ENCODE peak calls at places on chromosomes 4 and X, in four cellular contexts. One of them, this sample, is unnamed.

GRCh38 chrX:22300130-22300529 is 27.4 kb downstream of the CBLL2 start:
- DNase-seq in SK-N-SH: peak; percentile 19
- DNase-seq in PC-3: peak; percentile 75
- DNase-seq in neural progenitor cell: no peak
- DNase-seq in this sample: peak; percentile 73

GRCh38 chr4:121034010-121034409 is 38.3 kb downstream of the NDNF start:
- DNase-seq in neural progenitor cell: no peak
- DNase-seq in SK-N-SH: no peak
- DNase-seq in PC-3: no peak
- DNase-seq in this sample: no peak

GRCh38 chr4:915595-915994 is 16.5 kb downstream of the GAK start:
- DNase-seq in neural progenitor cell: no peak
- DNase-seq in PC-3: no peak
- DNase-seq in SK-N-SH: no peak
- DNase-seq in this sample: no peak

GRCh38 chr4:142815834-142816233 is 30.3 kb downstream of the INPP4B start:
- DNase-seq in SK-N-SH: no peak
- DNase-seq in PC-3: peak; percentile 62
- DNase-seq in neural progenitor cell: no peak
- DNase-seq in this sample: no peak

GRCh38 chrX:23435575-23435974 is 100.9 kb downstream of the PTCHD1 start:
- DNase-seq in neural progenitor cell: no peak
- DNase-seq in PC-3: no peak
- DNase-seq in SK-N-SH: no peak
- DNase-seq in this sample: no peak

GRCh38 chr4:127622923-127623754 is 9.6 kb upstream of the INTU start:
- DNase-seq in SK-N-SH: peak; percentile 82
- DNase-seq in PC-3: no peak
- DNase-seq in neural progenitor cell: peak; percentile 87
- DNase-seq in this sample: no peak

GRCh38 chr4:90127706-90128345 is 632 bp downstream of the CCSER1 start:
- DNase-seq in PC-3: peak; percentile 25
- DNase-seq in SK-N-SH: peak; percentile 72
- DNase-seq in neural progenitor cell: peak; percentile 71
- DNase-seq in this sample: peak; percentile 44

GRCh38 chr4:140718240-140718639 is 37.9 kb downstream of the TBC1D9 start:
- DNase-seq in neural progenitor cell: no peak
- DNase-seq in SK-N-SH: no peak
- DNase-seq in PC-3: no peak
- DNase-seq in this sample: no peak

GRCh38 chr4:4651811-4652609 is 110.2 kb upstream of the STX18 start:
- DNase-seq in SK-N-SH: no peak
- DNase-seq in PC-3: no peak
- DNase-seq in neural progenitor cell: peak; percentile 83
- DNase-seq in this sample: no peak

GRCh38 chr4:138190452-138190858 is 51.7 kb downstream of the SLC7A11 start:
- DNase-seq in neural progenitor cell: no peak
- DNase-seq in SK-N-SH: no peak
- DNase-seq in PC-3: no peak
- DNase-seq in this sample: peak; percentile 11

GRCh38 chr4:145154573-145154972 is 25.8 kb downstream of the OTUD4 start:
- DNase-seq in SK-N-SH: no peak
- DNase-seq in PC-3: peak; percentile 47
- DNase-seq in neural progenitor cell: peak; percentile 50
- DNase-seq in this sample: peak; percentile 61

GRCh38 chr4:120517966-120518365 is 404.6 kb downstream of the PRDM5 start:
- DNase-seq in PC-3: peak; percentile 85
- DNase-seq in neural progenitor cell: no peak
- DNase-seq in SK-N-SH: peak; percentile 9
- DNase-seq in this sample: no peak

GRCh38 chrX:29653721-29654120 is 561.6 kb upstream of the MAGEB2 start:
- DNase-seq in SK-N-SH: no peak
- DNase-seq in PC-3: no peak
- DNase-seq in neural progenitor cell: no peak
- DNase-seq in this sample: no peak

GRCh38 chr4:39067451-39067850 is 5.4 kb downstream of the KLHL5 start:
- DNase-seq in PC-3: no peak
- DNase-seq in neural progenitor cell: no peak
- DNase-seq in SK-N-SH: no peak
- DNase-seq in this sample: no peak

GRCh38 chrX:133005616-133006015 is 47.2 kb upstream of the HS6ST2 start:
- DNase-seq in PC-3: no peak
- DNase-seq in SK-N-SH: no peak
- DNase-seq in neural progenitor cell: no peak
- DNase-seq in this sample: no peak

GRCh38 chr4:139015948-139016451 is 419 bp downstream of the NOCT start:
- DNase-seq in neural progenitor cell: no peak
- DNase-seq in SK-N-SH: no peak
- DNase-seq in PC-3: no peak
- DNase-seq in this sample: peak; percentile 66

GRCh38 chr4:26434030-26434639 is 56.1 kb downstream of the CCKAR start:
- DNase-seq in PC-3: no peak
- DNase-seq in SK-N-SH: no peak
- DNase-seq in neural progenitor cell: no peak
- DNase-seq in this sample: no peak

GRCh38 chr4:165965503-165965902 is 92.5 kb downstream of the TLL1 start:
- DNase-seq in SK-N-SH: no peak
- DNase-seq in neural progenitor cell: no peak
- DNase-seq in PC-3: peak; percentile 68
- DNase-seq in this sample: no peak

GRCh38 chr4:133152330-133152791 is 3.3 kb downstream of the PCDH10 start:
- DNase-seq in PC-3: no peak
- DNase-seq in SK-N-SH: no peak
- DNase-seq in neural progenitor cell: peak; percentile 46
- DNase-seq in this sample: no peak

GRCh38 chrX:81120270-81120935 is 81.3 kb downstream of the HMGN5 start:
- DNase-seq in neural progenitor cell: no peak
- DNase-seq in SK-N-SH: no peak
- DNase-seq in PC-3: no peak
- DNase-seq in this sample: peak; percentile 12

GRCh38 chrX:49192722-49193328 is 6.7 kb upstream of the PRICKLE3 start:
- DNase-seq in neural progenitor cell: peak; percentile 60
- DNase-seq in PC-3: peak; percentile 41
- DNase-seq in SK-N-SH: no peak
- DNase-seq in this sample: peak; percentile 32

GRCh38 chr4:184280591-184281071 is 63.0 kb upstream of the ENPP6 start:
- DNase-seq in PC-3: no peak
- DNase-seq in neural progenitor cell: no peak
- DNase-seq in SK-N-SH: no peak
- DNase-seq in this sample: peak; percentile 96

GRCh38 chr4:94895081-94895480 is 137.3 kb downstream of the BMPR1B start:
- DNase-seq in SK-N-SH: no peak
- DNase-seq in neural progenitor cell: no peak
- DNase-seq in PC-3: no peak
- DNase-seq in this sample: no peak

GRCh38 chr4:109026588-109026987 is 263.7 kb upstream of the ETNPPL start:
- DNase-seq in SK-N-SH: no peak
- DNase-seq in neural progenitor cell: no peak
- DNase-seq in PC-3: no peak
- DNase-seq in this sample: no peak

GRCh38 chr4:48138936-48139335 is 4.9 kb upstream of the TXK start:
- DNase-seq in PC-3: no peak
- DNase-seq in SK-N-SH: no peak
- DNase-seq in neural progenitor cell: no peak
- DNase-seq in this sample: peak; percentile 82

GRCh38 chrX:115029869-115030564 is 12.6 kb upstream of the IL13RA2 start:
- DNase-seq in neural progenitor cell: no peak
- DNase-seq in PC-3: no peak
- DNase-seq in SK-N-SH: no peak
- DNase-seq in this sample: no peak

GRCh38 chr4:144967161-144967560 is 130.8 kb downstream of the ANAPC10 start:
- DNase-seq in neural progenitor cell: no peak
- DNase-seq in PC-3: peak; percentile 43
- DNase-seq in SK-N-SH: no peak
- DNase-seq in this sample: peak; percentile 91

GRCh38 chrX:75781618-75782017 is 3.4 kb downstream of the MAGEE2 start:
- DNase-seq in neural progenitor cell: peak; percentile 15
- DNase-seq in PC-3: no peak
- DNase-seq in SK-N-SH: peak; percentile 34
- DNase-seq in this sample: no peak

GRCh38 chr4:55358246-55358645 is 12.2 kb downstream of the SRD5A3 start:
- DNase-seq in neural progenitor cell: no peak
- DNase-seq in SK-N-SH: no peak
- DNase-seq in PC-3: no peak
- DNase-seq in this sample: no peak

GRCh38 chrX:103831342-103831802 is 685 bp downstream of the RAB9B start:
- DNase-seq in PC-3: peak; percentile 64
- DNase-seq in SK-N-SH: peak; percentile 16
- DNase-seq in neural progenitor cell: peak; percentile 90
- DNase-seq in this sample: no peak

GRCh38 chr4:77145806-77146425 is 11.1 kb upstream of the CCNG2 start:
- DNase-seq in neural progenitor cell: no peak
- DNase-seq in SK-N-SH: no peak
- DNase-seq in PC-3: no peak
- DNase-seq in this sample: peak; percentile 47

GRCh38 chrX:119981286-119982070 is 37.9 kb upstream of the NKAP start:
- DNase-seq in neural progenitor cell: peak; percentile 63
- DNase-seq in PC-3: peak; percentile 58
- DNase-seq in SK-N-SH: peak; percentile 61
- DNase-seq in this sample: peak; percentile 63

GRCh38 chrX:3066555-3066954 is 25.3 kb downstream of the ARSF start:
- DNase-seq in PC-3: no peak
- DNase-seq in SK-N-SH: peak; percentile 38
- DNase-seq in neural progenitor cell: peak; percentile 7
- DNase-seq in this sample: no peak

GRCh38 chr4:75494563-75494962 is 19.6 kb downstream of the RCHY1 start:
- DNase-seq in neural progenitor cell: no peak
- DNase-seq in SK-N-SH: no peak
- DNase-seq in PC-3: peak; percentile 43
- DNase-seq in this sample: no peak

GRCh38 chr4:159444668-159445067 is 341.8 kb downstream of the RAPGEF2 start:
- DNase-seq in neural progenitor cell: no peak
- DNase-seq in SK-N-SH: no peak
- DNase-seq in PC-3: peak; percentile 14
- DNase-seq in this sample: no peak

GRCh38 chr4:121155893-121156292 is 8.2 kb downstream of the TNIP3 start:
- DNase-seq in SK-N-SH: peak; percentile 4
- DNase-seq in neural progenitor cell: no peak
- DNase-seq in PC-3: peak; percentile 64
- DNase-seq in this sample: no peak

GRCh38 chr4:189048119-189048518 is 892.6 kb upstream of the FRG1 start:
- DNase-seq in SK-N-SH: no peak
- DNase-seq in PC-3: no peak
- DNase-seq in neural progenitor cell: no peak
- DNase-seq in this sample: no peak

GRCh38 chrX:106726485-106727437 is at the start of gene RNF128:
- DNase-seq in neural progenitor cell: peak; percentile 83
- DNase-seq in PC-3: peak; percentile 43
- DNase-seq in SK-N-SH: peak; percentile 12
- DNase-seq in this sample: peak; percentile 9
- H3K4me2 ChIP-seq in neural progenitor cell: peak within 1 kb of the TSS; percentile 78
- H3K4me2 ChIP-seq in PC-3: peak within 1 kb of the TSS; percentile 76
- H3K4me2 ChIP-seq in SK-N-SH: peak within 1 kb of the TSS; percentile 58
- H3K4me2 ChIP-seq in this sample: peak within 1 kb of the TSS; percentile 21

DNA sequence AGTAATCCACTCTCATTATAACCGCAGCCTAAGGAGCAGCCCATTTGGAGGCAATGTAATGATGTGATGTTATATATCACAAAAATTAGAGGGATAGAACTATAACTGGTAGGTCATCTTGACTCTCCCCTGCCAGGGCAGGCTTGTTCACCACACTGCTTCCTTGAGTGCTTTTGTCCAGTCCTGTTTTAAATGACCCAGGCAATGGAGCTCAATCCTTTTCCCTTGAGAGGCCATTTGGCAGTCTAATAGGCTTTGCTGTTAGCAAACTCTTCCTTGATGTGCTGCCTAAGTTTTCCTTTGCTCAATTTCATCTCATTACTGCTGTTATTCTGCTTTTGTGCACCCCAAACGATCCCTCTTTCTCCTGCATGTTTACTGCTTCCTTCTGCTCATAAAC is 230.9 kb downstream of the C4orf33 start:
- DNase-seq in neural progenitor cell: no peak
- DNase-seq in PC-3: no peak
- DNase-seq in SK-N-SH: no peak
- DNase-seq in this sample: no peak
- H3K4me3 ChIP-seq in neural progenitor cell: no peak overlapping the region
- H3K4me3 ChIP-seq in PC-3: no peak overlapping the region
- H3K4me3 ChIP-seq in SK-N-SH: no peak overlapping the region
- H3K4me3 ChIP-seq in this sample: no peak overlapping the region

GRCh38 chrX:52262195-52262546 is 77.5 kb downstream of the MAGED4 start:
- DNase-seq in neural progenitor cell: no peak
- DNase-seq in PC-3: no peak
- DNase-seq in SK-N-SH: no peak
- DNase-seq in this sample: no peak
- TF ChIP-seq EZH2phosphoT487 in neural progenitor cell: no peak
- TF ChIP-seq EZH2phosphoT487 in PC-3: no peak
- TF ChIP-seq EZH2phosphoT487 in SK-N-SH: no peak
- TF ChIP-seq EZH2phosphoT487 in this sample: no peak

DNA sequence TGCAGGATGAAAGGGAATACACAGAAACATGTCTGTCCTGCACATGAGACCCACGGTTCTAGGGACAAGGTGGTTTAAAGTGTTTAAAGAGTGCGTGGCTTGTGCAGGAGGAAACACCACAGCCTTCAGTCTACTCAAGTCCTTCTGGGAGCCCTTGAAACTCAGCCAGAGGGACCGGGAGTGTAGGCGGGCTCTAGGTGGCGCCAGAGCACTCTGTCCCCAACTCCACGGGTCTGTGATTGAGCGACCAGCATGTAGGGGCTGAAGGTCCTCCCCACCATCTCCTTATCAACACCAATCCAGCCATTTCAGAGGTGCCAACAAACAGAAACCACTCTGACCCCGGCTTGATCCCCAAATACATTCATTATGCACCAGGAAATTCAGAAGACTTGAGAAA is 82.0 kb upstream of the CLDN34 start:
- DNase-seq in SK-N-SH: peak; percentile 67
- DNase-seq in PC-3: peak; percentile 74
- DNase-seq in neural progenitor cell: peak; percentile 62
- DNase-seq in this sample: peak; percentile 43
- H3K4me2 ChIP-seq in SK-N-SH: no peak overlapping the region
- H3K4me2 ChIP-seq in PC-3: no peak overlapping the region
- H3K4me2 ChIP-seq in neural progenitor cell: no peak overlapping the region
- H3K4me2 ChIP-seq in this sample: no peak overlapping the region

GRCh38 chr4:148023782-148024181 is 291.9 kb downstream of the ARHGAP10 start:
- DNase-seq in SK-N-SH: no peak
- DNase-seq in neural progenitor cell: no peak
- DNase-seq in PC-3: no peak
- DNase-seq in this sample: no peak

GRCh38 chr4:148021706-148022105 is 289.8 kb downstream of the ARHGAP10 start:
- DNase-seq in SK-N-SH: no peak
- DNase-seq in PC-3: no peak
- DNase-seq in neural progenitor cell: no peak
- DNase-seq in this sample: no peak

GRCh38 chr4:148029781-148030180 is 297.9 kb downstream of the ARHGAP10 start:
- DNase-seq in neural progenitor cell: no peak
- DNase-seq in SK-N-SH: no peak
- DNase-seq in PC-3: no peak
- DNase-seq in this sample: no peak

GRCh38 chr4:148022975-148023374 is 291.1 kb downstream of the ARHGAP10 start:
- DNase-seq in SK-N-SH: no peak
- DNase-seq in PC-3: no peak
- DNase-seq in neural progenitor cell: no peak
- DNase-seq in this sample: no peak

GRCh38 chr4:148026022-148026421 is 294.1 kb downstream of the ARHGAP10 start:
- DNase-seq in SK-N-SH: no peak
- DNase-seq in neural progenitor cell: no peak
- DNase-seq in PC-3: no peak
- DNase-seq in this sample: no peak
- H3K4me3 ChIP-seq in SK-N-SH: no peak overlapping the region
- H3K4me3 ChIP-seq in neural progenitor cell: no peak overlapping the region
- H3K4me3 ChIP-seq in PC-3: no peak overlapping the region
- H3K4me3 ChIP-seq in this sample: no peak overlapping the region